ENCODE peak calls at places on chromosomes 5 and 9, in six cellular contexts. B is T-cell, W is GF-D8, E is retinal pigment epithelial cell, C is hepatic stellate cell, U is AG20443. S is an unnamed sample.

GRCh38 chr9:91775011-91775707 is 174.9 kb downstream of the ROR2 start:
- DNase-seq in B (peak), W (no peak), E (no peak), C (peak), U (peak), S (no peak)

GRCh38 chr9:17075758-17076485 is 58.9 kb upstream of the CNTLN start:
- DNase-seq in B (no peak), W (no peak), E (no peak), C (no peak), U (no peak), S (no peak)

GRCh38 chr9:89956907-89957306 is 352.1 kb downstream of the GADD45G start:
- DNase-seq in B (no peak), W (no peak), E (no peak), C (no peak), U (no peak), S (no peak)

GRCh38 chr9:93591706-93592388 is 15.5 kb downstream of the PHF2 start:
- DNase-seq in B (no peak), W (no peak), E (no peak), C (no peak), U (no peak), S (no peak)

GRCh38 chr5:93280518-93280917 is 300.5 kb downstream of the NR2F1-AS1 start:
- DNase-seq in B (no peak), W (no peak), E (no peak), C (no peak), U (no peak), S (no peak)

GRCh38 chr9:120627073-120627472 is 47.1 kb upstream of the CDK5RAP2 start:
- DNase-seq in B (no peak), W (no peak), E (no peak), C (no peak), U (no peak), S (no peak)

GRCh38 chr9:120583958-120584369 is 4.0 kb upstream of the CDK5RAP2 start:
- DNase-seq in B (no peak), W (peak), E (peak), C (peak), U (peak), S (peak)

GRCh38 chr5:80172067-80172690 is 83.7 kb downstream of the SERINC5 start:
- DNase-seq in B (no peak), W (no peak), E (no peak), C (no peak), U (no peak), S (no peak)

GRCh38 chr5:170475269-170476000 is 28.4 kb upstream of the KCNIP1 start:
- DNase-seq in B (no peak), W (no peak), E (no peak), C (no peak), U (no peak), S (no peak)

GRCh38 chr9:698276-698675 is 143.2 kb upstream of the DMRT1 start:
- DNase-seq in B (no peak), W (no peak), E (no peak), C (no peak), U (peak), S (no peak)

GRCh38 chr9:35517552-35518211 is 27.8 kb downstream of the RUSC2 start:
- DNase-seq in B (no peak), W (no peak), E (no peak), C (no peak), U (no peak), S (no peak)

GRCh38 chr9:116494815-116495634 is 192.1 kb upstream of the TRIM32 start:
- DNase-seq in B (no peak), W (no peak), E (no peak), C (no peak), U (no peak), S (no peak)

GRCh38 chr5:137615171-137615775 is 116.1 kb upstream of the SPOCK1 start:
- DNase-seq in B (no peak), W (no peak), E (no peak), C (no peak), U (no peak), S (no peak)

GRCh38 chr5:85182344-85182743 is 797.7 kb upstream of the EDIL3 start:
- DNase-seq in B (no peak), W (no peak), E (no peak), C (no peak), U (no peak), S (no peak)

GRCh38 chr5:20230010-20230409 is 242.0 kb upstream of the CDH18 start:
- DNase-seq in B (no peak), W (no peak), E (no peak), C (no peak), U (no peak), S (no peak)

GRCh38 chr9:127942152-127943010 is 4.7 kb upstream of the DPM2 start:
- DNase-seq in B (no peak), W (no peak), E (no peak), C (peak), U (peak), S (no peak)

GRCh38 chr5:168315416-168315990 is 24.1 kb downstream of the WWC1 start:
- DNase-seq in B (no peak), W (peak), E (no peak), C (no peak), U (no peak), S (no peak)

GRCh38 chr9:124054671-124055212 is 43.2 kb downstream of the LHX2 start:
- DNase-seq in B (no peak), W (peak), E (no peak), C (peak), U (peak), S (peak)

GRCh38 chr5:65395526-65396155 is 86.1 kb downstream of the ADAMTS6 start:
- DNase-seq in B (no peak), W (no peak), E (peak), C (no peak), U (no peak), S (no peak)

GRCh38 chr9:130938652-130939404 is at the start of gene FIBCD1:
- DNase-seq in B (no peak), W (no peak), E (no peak), C (peak), U (peak), S (no peak)

GRCh38 chr5:157217289-157218024 is 36.8 kb downstream of the ITK start:
- DNase-seq in B (no peak), W (no peak), E (no peak), C (no peak), U (no peak), S (no peak)

GRCh38 chr5:136809382-136809781 is 444.0 kb upstream of the TRPC7 start:
- DNase-seq in B (no peak), W (no peak), E (no peak), C (no peak), U (no peak), S (no peak)

GRCh38 chr5:119427052-119427451 is 25.2 kb upstream of the HSD17B4 start:
- DNase-seq in B (no peak), W (no peak), E (no peak), C (no peak), U (no peak), S (no peak)

GRCh38 chr9:119273325-119273904 is 95.8 kb downstream of the BRINP1 start:
- DNase-seq in B (no peak), W (no peak), E (no peak), C (no peak), U (no peak), S (no peak)

GRCh38 chr5:150783422-150783928 is 4.9 kb downstream of the SMIM3 start:
- DNase-seq in B (peak), W (peak), E (no peak), C (peak), U (peak), S (peak)

GRCh38 chr5:96657068-96657467 is 5.1 kb upstream of the CAST start:
- DNase-seq in B (no peak), W (no peak), E (no peak), C (peak), U (peak), S (no peak)

S was measured in DMS153.